ENCODE peak calls at places on chromosomes 11 and 22, in nine cellular contexts. K is IMR-90, E is adrenal gland, C is heart left ventricle, F is transverse colon, B is uterus, G is suprapubic skin, T is ovary, W is breast epithelium. V is an unnamed sample.

GRCh38 chr22:22773427-22773826 is 114.2 kb upstream of the IGLL5 start:
- DNase-seq in K (no peak), E (no peak), C (no peak), F (no peak), B (no peak), G (no peak), T (no peak), W (no peak), V (no peak)

GRCh38 chr11:103652013-103652412 is 384.4 kb upstream of the DDI1 start:
- DNase-seq in K (peak; percentile 20), E (no peak), C (no peak), F (no peak), B (no peak), G (no peak), T (no peak), W (no peak), V (no peak)

GRCh38 chr11:69641681-69642548 is 959 bp downstream of the CCND1 start:
- DNase-seq in K (no peak), E (no peak), C (no peak), F (no peak), B (no peak), G (peak; percentile 78), T (no peak), W (no peak), V (peak; percentile 86)

GRCh38 chr11:120304526-120304925 is 20.6 kb upstream of the TLCD5 start:
- DNase-seq in K (peak; percentile 21), E (no peak), C (no peak), F (no peak), B (no peak), G (no peak), T (no peak), W (no peak), V (no peak)

GRCh38 chr11:125071408-125071807 is 8.3 kb downstream of the SLC37A2 start:
- DNase-seq in K (no peak), E (peak; percentile 65), C (no peak), F (no peak), B (no peak), G (no peak), T (no peak), W (no peak), V (no peak)

GRCh38 chr22:39348909-39349505 is 784 bp upstream of the SYNGR1 start:
- DNase-seq in K (no peak), E (peak; percentile 38), C (no peak), F (peak; percentile 21), B (peak; percentile 38), G (no peak), T (peak; percentile 65), W (no peak), V (peak; percentile 76)

GRCh38 chr11:2186669-2187266 is 15.2 kb upstream of the TH start:
- DNase-seq in K (no peak), E (no peak), C (no peak), F (peak; percentile 31), B (no peak), G (no peak), T (no peak), W (no peak), V (no peak)

GRCh38 chr11:123458501-123458900 is 28.4 kb downstream of the GRAMD1B start:
- DNase-seq in K (no peak), E (no peak), C (no peak), F (no peak), B (no peak), G (no peak), T (no peak), W (no peak), V (no peak)

GRCh38 chr11:27600656-27601055 is 94.1 kb upstream of the LIN7C start:
- DNase-seq in K (no peak), E (no peak), C (no peak), F (no peak), B (no peak), G (no peak), T (no peak), W (no peak), V (no peak)

GRCh38 chr11:44939673-44940072 is 11.0 kb downstream of the TP53I11 start:
- DNase-seq in K (no peak), E (no peak), C (peak; percentile 68), F (no peak), B (peak; percentile 43), G (no peak), T (no peak), W (no peak), V (no peak)

GRCh38 chr11:128453444-128454336 is 133.7 kb downstream of the ETS1 start:
- DNase-seq in K (peak; percentile 99), E (peak; percentile 59), C (peak; percentile 61), F (peak; percentile 62), B (peak; percentile 82), G (no peak), T (peak; percentile 79), W (peak; percentile 86), V (no peak)

DNA sequence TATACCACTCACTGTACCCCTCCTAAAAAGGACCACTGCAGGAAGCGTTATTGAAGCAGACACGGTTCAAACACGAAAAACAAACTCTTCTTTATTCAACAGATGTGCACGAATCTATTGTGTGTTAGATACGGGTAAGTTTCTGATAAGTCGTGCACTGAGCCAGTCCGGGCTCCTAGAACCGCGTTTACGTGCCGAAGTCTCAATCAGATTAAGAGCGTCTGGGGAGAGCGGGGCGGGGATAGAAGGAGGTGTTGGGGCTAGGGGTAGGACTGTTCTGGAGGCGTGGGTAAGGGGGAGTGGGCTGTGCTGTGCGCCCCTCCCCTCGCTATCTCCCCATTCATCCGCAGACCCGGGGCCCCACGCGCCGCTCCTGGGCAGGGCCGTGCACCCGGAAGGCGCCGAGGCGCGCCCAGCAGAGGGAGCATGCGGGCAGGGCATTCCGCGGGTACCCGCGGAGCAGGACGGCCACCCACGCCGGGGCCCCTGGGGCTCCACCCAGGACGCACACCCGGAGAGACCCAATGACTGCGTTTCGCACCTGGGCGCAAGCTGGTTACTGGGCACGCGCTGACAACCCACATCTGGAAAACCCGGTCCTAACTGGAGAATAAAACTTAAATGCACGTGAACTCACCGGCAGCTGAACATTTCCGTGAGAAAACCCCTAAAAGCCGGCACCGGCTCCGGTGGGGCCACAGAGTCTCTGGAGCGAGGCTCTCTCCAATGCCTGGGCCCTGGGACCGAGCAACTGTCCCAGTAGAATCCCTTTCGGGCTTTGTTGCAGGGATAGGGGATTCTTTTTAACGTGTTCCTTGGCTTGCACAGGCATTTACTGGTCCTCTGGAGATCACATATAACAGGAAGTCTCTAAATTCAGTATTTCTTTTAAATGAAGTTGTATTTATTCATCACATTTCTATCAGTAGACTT is 40.6 kb downstream of the WEE1 start:
- DNase-seq in K (peak; percentile 75), E (peak; percentile 82), C (peak; percentile 87), F (peak; percentile 91), B (peak; percentile 79), G (peak; percentile 92), T (peak; percentile 78), W (peak; percentile 84), V (peak; percentile 92)
- TF ChIP-seq POLR2A in K (no peak), E (peak; percentile 19), C (peak; percentile 53), F (peak; percentile 56), B (peak; percentile 81), G (no peak), T (peak; percentile 33), W (no peak), V (no peak)

GRCh38 chr11:60130496-60130895 is 42.0 kb downstream of the MS4A2 start:
- DNase-seq in K (no peak), E (peak; percentile 41), C (no peak), F (peak; percentile 38), B (peak; percentile 23), G (no peak), T (no peak), W (no peak), V (no peak)
- TF ChIP-seq CTCF in K (no peak), E (peak; percentile 55), C (no peak), F (peak; percentile 45), B (peak; percentile 35), G (no peak), T (no peak), W (no peak), V (no peak)

GRCh38 chr22:38259370-38259769 is 13.4 kb downstream of the TMEM184B start:
- DNase-seq in K (no peak), E (no peak), C (no peak), F (no peak), B (no peak), G (no peak), T (no peak), W (no peak), V (no peak)
- H3K27ac ChIP-seq in K (no peak overlapping the region), E (no peak overlapping the region), C (peak overlapping the region; percentile 85), F (peak overlapping the region; percentile 88), B (peak overlapping the region; percentile 78), G (no peak overlapping the region), T (peak overlapping the region; percentile 74), W (peak overlapping the region; percentile 73), V (peak overlapping the region; percentile 74)

GRCh38 chr11:16775604-16776283 is 37.3 kb downstream of the C11orf58 start:
- DNase-seq in K (no peak), E (no peak), C (no peak), F (no peak), B (no peak), G (no peak), T (no peak), W (no peak), V (no peak)
- TF ChIP-seq POLR2A in K (no peak), E (no peak), C (no peak), F (no peak), B (no peak), G (no peak), T (no peak), W (no peak), V (no peak)

V was measured in upper lobe of left lung.